ENCODE peak calls at places on chromosomes 7 and 10, in ten cellular contexts. I is CD4-positive, alpha-beta T cell; Y is heart left ventricle; O is cardiac muscle cell; R is substantia nigra; Q is PC-9; B is endodermal cell; H is transverse colon; P is aorta; G is H9. W is an unnamed sample.

GRCh38 chr10:111822661-111823060 is 360.9 kb downstream of the GPAM start:
- DNase-seq in I (no peak), Y (no peak), O (no peak), R (no peak), Q (no peak), B (no peak), H (no peak), P (no peak), G (no peak), W (no peak)

GRCh38 chr10:78981970-78982281 is 86.8 kb upstream of the ZMIZ1 start:
- DNase-seq in I (no peak), Y (peak), O (no peak), R (peak), Q (no peak), B (peak), H (no peak), P (no peak), G (peak), W (no peak)

GRCh38 chr7:139557857-139558581 is 34.5 kb downstream of the CLEC2L start:
- DNase-seq in I (no peak), Y (no peak), O (no peak), R (no peak), Q (no peak), B (peak), H (peak), P (no peak), G (peak), W (peak)

GRCh38 chr10:22022257-22023051 is 18.9 kb upstream of the DNAJC1 start:
- DNase-seq in I (peak), Y (no peak), O (peak), R (peak), Q (no peak), B (no peak), H (peak), P (no peak), G (no peak), W (no peak)

GRCh38 chr7:37942934-37943610 is 22.6 kb downstream of the EPDR1 start:
- DNase-seq in I (no peak), Y (peak), O (peak), R (peak), Q (no peak), B (peak), H (peak), P (peak), G (peak), W (no peak)

GRCh38 chr7:55127622-55128081 is 108.8 kb downstream of the EGFR start:
- DNase-seq in I (no peak), Y (no peak), O (peak), R (no peak), Q (no peak), B (no peak), H (peak), P (peak), G (no peak), W (no peak)

GRCh38 chr10:124701881-124702656 is 42.1 kb downstream of the FAM53B start:
- DNase-seq in I (no peak), Y (peak), O (peak), R (no peak), Q (no peak), B (no peak), H (peak), P (peak), G (no peak), W (no peak)

GRCh38 chr7:29341156-29341555 is 146.6 kb downstream of the CHN2 start:
- DNase-seq in I (no peak), Y (no peak), O (no peak), R (no peak), Q (no peak), B (no peak), H (no peak), P (no peak), G (no peak), W (no peak)

GRCh38 chr7:130938661-130939060 is 204.7 kb upstream of the KLF14 start:
- DNase-seq in I (no peak), Y (no peak), O (no peak), R (no peak), Q (no peak), B (no peak), H (no peak), P (no peak), G (no peak), W (no peak)

GRCh38 chr7:44634839-44635591 is 28.6 kb downstream of the OGDH start:
- DNase-seq in I (no peak), Y (no peak), O (peak), R (peak), Q (no peak), B (peak), H (peak), P (no peak), G (no peak), W (no peak)

GRCh38 chr10:87760195-87760905 is 57.7 kb downstream of the ATAD1 start:
- DNase-seq in I (no peak), Y (no peak), O (peak), R (no peak), Q (no peak), B (no peak), H (no peak), P (no peak), G (no peak), W (no peak)

GRCh38 chr10:79274279-79275104 is 72.8 kb upstream of the PPIF start:
- DNase-seq in I (no peak), Y (peak), O (peak), R (peak), Q (no peak), B (no peak), H (peak), P (peak), G (no peak), W (no peak)

GRCh38 chr10:50515420-50515819 is 108.3 kb downstream of the SGMS1 start:
- DNase-seq in I (no peak), Y (no peak), O (no peak), R (no peak), Q (no peak), B (no peak), H (no peak), P (no peak), G (no peak), W (no peak)
- H3K27ac ChIP-seq in I (no peak), Y (no peak), O (no peak), R (peak), Q (no peak), B (no peak), H (no peak), P (no peak), G (no peak), W (no peak)

GRCh38 chr7:100093498-100093897 is 4.7 kb downstream of the COPS6 start:
- DNase-seq in I (no peak), Y (no peak), O (no peak), R (no peak), Q (no peak), B (peak), H (no peak), P (no peak), G (no peak), W (no peak)
- H3K27ac ChIP-seq in I (no peak), Y (no peak), O (no peak), R (no peak), Q (no peak), B (no peak), H (no peak), P (no peak), G (no peak), W (no peak)

GRCh38 chr7:36312064-36312914 is 77.4 kb upstream of the ANLN start:
- DNase-seq in I (peak), Y (no peak), O (no peak), R (no peak), Q (peak), B (peak), H (peak), P (no peak), G (peak), W (no peak)

GRCh38 chr7:36311539-36311938 is 78.1 kb upstream of the ANLN start:
- DNase-seq in I (no peak), Y (no peak), O (no peak), R (no peak), Q (no peak), B (no peak), H (no peak), P (no peak), G (no peak), W (peak)

GRCh38 chr7:36309301-36309700 is 80.4 kb upstream of the ANLN start:
- DNase-seq in I (no peak), Y (no peak), O (no peak), R (no peak), Q (no peak), B (peak), H (no peak), P (no peak), G (no peak), W (peak)

GRCh38 chr7:36309716-36310115 is 79.9 kb upstream of the ANLN start:
- DNase-seq in I (no peak), Y (no peak), O (no peak), R (no peak), Q (no peak), B (no peak), H (no peak), P (no peak), G (no peak), W (no peak)

GRCh38 chr7:36310897-36311296 is 78.8 kb upstream of the ANLN start:
- DNase-seq in I (no peak), Y (no peak), O (no peak), R (no peak), Q (no peak), B (no peak), H (no peak), P (no peak), G (no peak), W (peak)
- H3K27ac ChIP-seq in I (no peak), Y (no peak), O (no peak), R (no peak), Q (no peak), B (no peak), H (no peak), P (no peak), G (no peak), W (no peak)

GRCh38 chr7:64562246-64562620 is 638 bp downstream of the ZNF680 start:
- DNase-seq in I (no peak), Y (no peak), O (no peak), R (no peak), Q (no peak), B (no peak), H (no peak), P (no peak), G (no peak), W (no peak)
- H3K27ac ChIP-seq in I (no peak), Y (peak), O (peak), R (peak), Q (no peak), B (peak), H (peak), P (peak), G (no peak), W (peak)